ENCODE peak calls at places on chromosomes 5 and 9, in seven cellular contexts. One of them, this sample, is unnamed. For H3K4me1, the result is how much of the 10 kb centered on the place peaks cover.

GRCh38 chr5:28896949-28897348 is 1858.6 kb upstream of the CDH9 start:
- DNase-seq in K562: no peak
- DNase-seq in HCT116: no peak
- DNase-seq in cardiac muscle cell: no peak
- DNase-seq in tibial nerve: no peak
- DNase-seq in left ventricle myocardium inferior: no peak
- DNase-seq in HepG2: peak
- DNase-seq in this sample: no peak

GRCh38 chr5:44532981-44533380 is 143.8 kb upstream of the FGF10 start:
- DNase-seq in cardiac muscle cell: no peak
- DNase-seq in tibial nerve: no peak
- DNase-seq in HCT116: no peak
- DNase-seq in K562: no peak
- DNase-seq in HepG2: no peak
- DNase-seq in left ventricle myocardium inferior: no peak
- DNase-seq in this sample: no peak

GRCh38 chr9:17802249-17802857 is 223.5 kb downstream of the SH3GL2 start:
- DNase-seq in left ventricle myocardium inferior: no peak
- DNase-seq in cardiac muscle cell: no peak
- DNase-seq in K562: no peak
- DNase-seq in HCT116: no peak
- DNase-seq in tibial nerve: no peak
- DNase-seq in HepG2: no peak
- DNase-seq in this sample: no peak

GRCh38 chr5:98510111-98510510 is 263.4 kb upstream of the RGMB start:
- DNase-seq in cardiac muscle cell: no peak
- DNase-seq in left ventricle myocardium inferior: no peak
- DNase-seq in K562: no peak
- DNase-seq in HepG2: peak
- DNase-seq in tibial nerve: no peak
- DNase-seq in HCT116: no peak
- DNase-seq in this sample: no peak

GRCh38 chr9:133163559-133164208 is at the start of gene GBGT1:
- DNase-seq in left ventricle myocardium inferior: peak
- DNase-seq in K562: peak
- DNase-seq in cardiac muscle cell: peak
- DNase-seq in HCT116: no peak
- DNase-seq in HepG2: no peak
- DNase-seq in tibial nerve: peak
- DNase-seq in this sample: peak

GRCh38 chr5:131795128-131795719 is 1.6 kb downstream of the FNIP1 start:
- DNase-seq in cardiac muscle cell: no peak
- DNase-seq in K562: peak
- DNase-seq in tibial nerve: no peak
- DNase-seq in left ventricle myocardium inferior: no peak
- DNase-seq in HepG2: no peak
- DNase-seq in HCT116: no peak
- DNase-seq in this sample: no peak

GRCh38 chr5:2582106-2582505 is 169.4 kb downstream of the IRX2 start:
- DNase-seq in cardiac muscle cell: no peak
- DNase-seq in left ventricle myocardium inferior: no peak
- DNase-seq in tibial nerve: no peak
- DNase-seq in HCT116: no peak
- DNase-seq in HepG2: no peak
- DNase-seq in K562: no peak
- DNase-seq in this sample: no peak

GRCh38 chr5:82918311-82919031 is 158.7 kb downstream of the TMEM167A start:
- DNase-seq in HCT116: peak
- DNase-seq in tibial nerve: no peak
- DNase-seq in K562: no peak
- DNase-seq in cardiac muscle cell: no peak
- DNase-seq in HepG2: no peak
- DNase-seq in left ventricle myocardium inferior: no peak
- DNase-seq in this sample: no peak

GRCh38 chr9:87382902-87383301 is 114.8 kb upstream of the DAPK1 start:
- DNase-seq in left ventricle myocardium inferior: no peak
- DNase-seq in HCT116: no peak
- DNase-seq in K562: peak
- DNase-seq in cardiac muscle cell: no peak
- DNase-seq in tibial nerve: no peak
- DNase-seq in HepG2: no peak
- DNase-seq in this sample: no peak

DNA sequence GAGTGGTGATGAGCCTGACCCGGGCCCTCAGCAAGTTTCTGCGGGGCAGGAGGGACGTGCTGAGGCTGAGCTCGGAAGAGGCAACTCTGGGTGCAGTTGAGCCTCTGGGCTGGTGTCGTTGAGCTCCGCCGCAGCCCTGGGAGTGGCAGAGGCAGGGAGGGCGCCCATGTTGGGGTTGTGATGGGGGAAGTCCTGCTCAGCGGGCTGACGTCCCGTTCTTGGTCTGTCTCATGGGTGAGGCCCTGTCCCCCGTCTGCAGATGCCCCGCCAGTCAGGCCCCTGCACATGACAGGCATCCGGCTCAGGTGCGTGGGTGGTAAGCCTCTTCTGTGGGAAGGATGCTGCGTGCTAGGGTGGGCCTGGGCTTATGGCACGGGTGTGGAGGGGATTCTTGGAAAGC is 64.3 kb downstream of the RXRA start:
- DNase-seq in tibial nerve: no peak
- DNase-seq in K562: no peak
- DNase-seq in HCT116: no peak
- DNase-seq in HepG2: no peak
- DNase-seq in cardiac muscle cell: no peak
- DNase-seq in left ventricle myocardium inferior: no peak
- DNase-seq in this sample: no peak
- H3K4me3 ChIP-seq in tibial nerve: no peak
- H3K4me3 ChIP-seq in K562: no peak
- H3K4me3 ChIP-seq in HCT116: no peak
- H3K4me3 ChIP-seq in HepG2: no peak
- H3K4me3 ChIP-seq in cardiac muscle cell: no peak
- H3K4me3 ChIP-seq in left ventricle myocardium inferior: no peak
- H3K4me3 ChIP-seq in this sample: no peak

DNA sequence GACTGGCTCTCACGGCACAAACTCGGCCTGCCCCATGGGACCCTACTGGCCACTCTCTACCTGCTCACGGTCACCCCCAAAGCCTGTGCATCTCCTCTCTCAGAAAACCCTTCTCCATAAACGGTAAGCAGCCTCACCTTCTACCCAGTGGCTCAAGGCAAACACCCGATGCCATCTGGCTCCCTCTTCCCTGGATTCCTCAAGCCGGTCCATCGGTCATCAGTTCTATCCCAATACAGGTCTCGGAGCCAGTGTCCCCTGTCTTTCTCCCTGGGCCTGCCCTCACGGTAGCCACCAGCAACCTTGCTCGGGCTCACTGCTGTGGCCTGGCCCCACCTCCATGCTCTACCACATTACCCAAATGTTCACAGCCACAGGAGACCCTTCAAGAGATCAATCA is 134.1 kb downstream of the ROR2 start:
- DNase-seq in tibial nerve: no peak
- DNase-seq in cardiac muscle cell: no peak
- DNase-seq in HepG2: no peak
- DNase-seq in left ventricle myocardium inferior: no peak
- DNase-seq in K562: no peak
- DNase-seq in HCT116: no peak
- DNase-seq in this sample: no peak
- H3K4me1 ChIP-seq in tibial nerve: under half
- H3K4me1 ChIP-seq in cardiac muscle cell: under half
- H3K4me1 ChIP-seq in HepG2: under half
- H3K4me1 ChIP-seq in left ventricle myocardium inferior: under half
- H3K4me1 ChIP-seq in K562: under half
- H3K4me1 ChIP-seq in HCT116: under half
- H3K4me1 ChIP-seq in this sample: under half

GRCh38 chr9:108396618-108397017 is 459.2 kb downstream of the ACTL7B start:
- DNase-seq in K562: no peak
- DNase-seq in HCT116: no peak
- DNase-seq in cardiac muscle cell: no peak
- DNase-seq in tibial nerve: no peak
- DNase-seq in HepG2: no peak
- DNase-seq in left ventricle myocardium inferior: no peak
- DNase-seq in this sample: no peak

GRCh38 chr9:108394726-108395125 is 461.1 kb downstream of the ACTL7B start:
- DNase-seq in cardiac muscle cell: no peak
- DNase-seq in K562: no peak
- DNase-seq in left ventricle myocardium inferior: no peak
- DNase-seq in tibial nerve: no peak
- DNase-seq in HCT116: no peak
- DNase-seq in HepG2: no peak
- DNase-seq in this sample: no peak

GRCh38 chr9:108397286-108397685 is 458.5 kb downstream of the ACTL7B start:
- DNase-seq in tibial nerve: no peak
- DNase-seq in cardiac muscle cell: no peak
- DNase-seq in HepG2: no peak
- DNase-seq in HCT116: no peak
- DNase-seq in left ventricle myocardium inferior: no peak
- DNase-seq in K562: no peak
- DNase-seq in this sample: no peak

GRCh38 chr9:108396193-108396592 is 459.6 kb downstream of the ACTL7B start:
- DNase-seq in K562: no peak
- DNase-seq in HCT116: no peak
- DNase-seq in cardiac muscle cell: no peak
- DNase-seq in HepG2: no peak
- DNase-seq in tibial nerve: no peak
- DNase-seq in left ventricle myocardium inferior: no peak
- DNase-seq in this sample: no peak

GRCh38 chr9:108400267-108400666 is 455.5 kb downstream of the ACTL7B start:
- DNase-seq in HCT116: no peak
- DNase-seq in K562: no peak
- DNase-seq in cardiac muscle cell: no peak
- DNase-seq in HepG2: no peak
- DNase-seq in tibial nerve: no peak
- DNase-seq in left ventricle myocardium inferior: no peak
- DNase-seq in this sample: no peak
- TF ChIP-seq CTCF in HCT116: peak
- TF ChIP-seq CTCF in K562: no peak
- TF ChIP-seq CTCF in cardiac muscle cell: no peak
- TF ChIP-seq CTCF in HepG2: no peak
- TF ChIP-seq CTCF in tibial nerve: no peak
- TF ChIP-seq CTCF in left ventricle myocardium inferior: no peak
- TF ChIP-seq CTCF in this sample: peak

DNA sequence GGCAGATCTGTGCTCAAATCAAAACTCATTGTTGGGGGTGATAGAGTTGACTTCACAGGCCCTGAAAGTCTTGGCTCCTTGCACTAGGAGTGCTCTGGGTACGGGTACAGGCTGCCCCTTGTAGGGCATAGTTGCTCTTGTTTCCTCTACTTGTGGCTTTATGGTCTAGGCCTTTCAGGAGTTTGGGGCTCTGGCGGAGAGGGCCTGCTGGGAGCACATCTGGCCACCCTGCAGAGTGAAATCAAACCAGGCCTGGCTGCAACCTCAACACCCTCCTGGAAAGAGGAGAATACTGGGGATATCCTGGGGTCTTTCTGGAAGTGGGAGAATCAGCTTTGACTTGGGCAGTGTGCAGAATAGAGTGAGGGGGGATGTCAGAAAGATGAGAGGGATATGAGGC is 1.5 kb downstream of the TGFBI start:
- DNase-seq in left ventricle myocardium inferior: no peak
- DNase-seq in tibial nerve: no peak
- DNase-seq in HepG2: no peak
- DNase-seq in HCT116: no peak
- DNase-seq in K562: no peak
- DNase-seq in cardiac muscle cell: no peak
- DNase-seq in this sample: no peak
- H3K4me3 ChIP-seq in left ventricle myocardium inferior: peak
- H3K4me3 ChIP-seq in tibial nerve: peak
- H3K4me3 ChIP-seq in HepG2: peak
- H3K4me3 ChIP-seq in HCT116: no peak
- H3K4me3 ChIP-seq in K562: no peak
- H3K4me3 ChIP-seq in cardiac muscle cell: no peak
- H3K4me3 ChIP-seq in this sample: no peak

GRCh38 chr5:141523991-141524390 is 35.1 kb downstream of the PCDHGC5 start:
- DNase-seq in cardiac muscle cell: no peak
- DNase-seq in tibial nerve: no peak
- DNase-seq in left ventricle myocardium inferior: no peak
- DNase-seq in HepG2: no peak
- DNase-seq in HCT116: no peak
- DNase-seq in K562: no peak
- DNase-seq in this sample: no peak

GRCh38 chr5:141519605-141520288 is 30.9 kb downstream of the PCDHGC5 start:
- DNase-seq in tibial nerve: no peak
- DNase-seq in K562: no peak
- DNase-seq in left ventricle myocardium inferior: no peak
- DNase-seq in HepG2: no peak
- DNase-seq in cardiac muscle cell: no peak
- DNase-seq in HCT116: no peak
- DNase-seq in this sample: no peak

GRCh38 chr5:141521244-141521781 is 32.4 kb downstream of the PCDHGC5 start:
- DNase-seq in left ventricle myocardium inferior: no peak
- DNase-seq in K562: peak
- DNase-seq in cardiac muscle cell: no peak
- DNase-seq in HepG2: peak
- DNase-seq in HCT116: peak
- DNase-seq in tibial nerve: peak
- DNase-seq in this sample: no peak

GRCh38 chr5:141524604-141525597 is 36.0 kb downstream of the PCDHGC5 start:
- DNase-seq in K562: peak
- DNase-seq in cardiac muscle cell: peak
- DNase-seq in HCT116: peak
- DNase-seq in HepG2: peak
- DNase-seq in tibial nerve: peak
- DNase-seq in left ventricle myocardium inferior: peak
- DNase-seq in this sample: peak

DNA sequence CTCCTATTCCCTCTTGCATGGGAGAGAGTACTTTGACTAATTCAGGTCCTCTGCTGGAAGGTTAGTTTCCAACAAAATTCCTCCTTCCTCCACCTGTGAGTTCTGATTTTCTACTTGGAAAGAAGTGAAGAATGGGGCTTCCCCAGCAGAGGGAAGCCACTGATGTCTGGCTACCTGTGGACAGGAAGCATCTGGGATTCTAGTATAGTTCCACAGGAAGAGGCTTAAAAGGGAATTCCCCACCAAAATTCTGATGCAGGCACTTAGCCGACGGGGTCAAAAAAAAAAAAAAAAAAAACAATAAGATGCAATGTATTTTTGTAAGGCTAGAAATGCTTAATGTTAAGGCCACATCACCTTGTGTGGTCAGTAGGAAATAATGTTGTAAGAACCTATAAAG is 33.4 kb downstream of the PCDHGC5 start:
- DNase-seq in HCT116: no peak
- DNase-seq in cardiac muscle cell: no peak
- DNase-seq in K562: no peak
- DNase-seq in tibial nerve: no peak
- DNase-seq in left ventricle myocardium inferior: no peak
- DNase-seq in HepG2: no peak
- DNase-seq in this sample: no peak
- H3K4me1 ChIP-seq in HCT116: under half
- H3K4me1 ChIP-seq in cardiac muscle cell: under half
- H3K4me1 ChIP-seq in K562: under half
- H3K4me1 ChIP-seq in tibial nerve: under half
- H3K4me1 ChIP-seq in left ventricle myocardium inferior: half or more
- H3K4me1 ChIP-seq in HepG2: under half
- H3K4me1 ChIP-seq in this sample: under half